ENCODE peak calls at places on chromosomes 16 and 17, in four cellular contexts. M is neuronal stem cell, Q is H9, T is IMR-90. F is an unnamed sample.

GRCh38 chr16:80477838-80478237 is 63.0 kb upstream of the DYNLRB2 start:
- DNase-seq in T (no peak), M (no peak), Q (no peak), F (no peak)

GRCh38 chr17:1137465-1137894 is 42.3 kb downstream of the ABR start:
- DNase-seq in T (no peak), M (no peak), Q (no peak), F (no peak)

GRCh38 chr16:86455116-86455515 is 55.2 kb upstream of the FOXF1 start:
- DNase-seq in Q (no peak), M (no peak), T (peak), F (peak)

GRCh38 chr17:51166987-51167931 is 1.0 kb downstream of the NME2 start:
- DNase-seq in T (peak), Q (peak), M (peak), F (peak)

GRCh38 chr17:31580331-31581021 is 189.0 kb downstream of the RAB11FIP4 start:
- DNase-seq in Q (no peak), T (peak), M (no peak), F (peak)

GRCh38 chr16:10741844-10742243 is 1.8 kb upstream of the NUBP1 start:
- DNase-seq in T (peak), M (no peak), Q (no peak), F (no peak)

GRCh38 chr16:19307587-19308241 is 22.2 kb downstream of the CLEC19A start:
- DNase-seq in Q (peak), M (peak), T (no peak), F (no peak)

GRCh38 chr17:80294653-80295052 is 34.0 kb downstream of the RNF213 start:
- DNase-seq in M (no peak), T (no peak), Q (no peak), F (no peak)

GRCh38 chr17:46129302-46129701 is 63.9 kb downstream of the KANSL1 start:
- DNase-seq in M (no peak), T (no peak), Q (no peak), F (no peak)

GRCh38 chr17:66673668-66674276 is 161.1 kb upstream of the CACNG5 start:
- DNase-seq in Q (peak), T (peak), M (peak), F (peak)

GRCh38 chr16:15950869-15951268 is 1.5 kb downstream of the ABCC1 start:
- DNase-seq in Q (no peak), T (no peak), M (no peak), F (no peak)

GRCh38 chr17:71329310-71330098 is 791.3 kb upstream of the SOX9 start:
- DNase-seq in T (no peak), Q (no peak), M (no peak), F (no peak)
- H3K23ac ChIP-seq in T (no peak), Q (no peak), M (no peak), F (no peak)

DNA sequence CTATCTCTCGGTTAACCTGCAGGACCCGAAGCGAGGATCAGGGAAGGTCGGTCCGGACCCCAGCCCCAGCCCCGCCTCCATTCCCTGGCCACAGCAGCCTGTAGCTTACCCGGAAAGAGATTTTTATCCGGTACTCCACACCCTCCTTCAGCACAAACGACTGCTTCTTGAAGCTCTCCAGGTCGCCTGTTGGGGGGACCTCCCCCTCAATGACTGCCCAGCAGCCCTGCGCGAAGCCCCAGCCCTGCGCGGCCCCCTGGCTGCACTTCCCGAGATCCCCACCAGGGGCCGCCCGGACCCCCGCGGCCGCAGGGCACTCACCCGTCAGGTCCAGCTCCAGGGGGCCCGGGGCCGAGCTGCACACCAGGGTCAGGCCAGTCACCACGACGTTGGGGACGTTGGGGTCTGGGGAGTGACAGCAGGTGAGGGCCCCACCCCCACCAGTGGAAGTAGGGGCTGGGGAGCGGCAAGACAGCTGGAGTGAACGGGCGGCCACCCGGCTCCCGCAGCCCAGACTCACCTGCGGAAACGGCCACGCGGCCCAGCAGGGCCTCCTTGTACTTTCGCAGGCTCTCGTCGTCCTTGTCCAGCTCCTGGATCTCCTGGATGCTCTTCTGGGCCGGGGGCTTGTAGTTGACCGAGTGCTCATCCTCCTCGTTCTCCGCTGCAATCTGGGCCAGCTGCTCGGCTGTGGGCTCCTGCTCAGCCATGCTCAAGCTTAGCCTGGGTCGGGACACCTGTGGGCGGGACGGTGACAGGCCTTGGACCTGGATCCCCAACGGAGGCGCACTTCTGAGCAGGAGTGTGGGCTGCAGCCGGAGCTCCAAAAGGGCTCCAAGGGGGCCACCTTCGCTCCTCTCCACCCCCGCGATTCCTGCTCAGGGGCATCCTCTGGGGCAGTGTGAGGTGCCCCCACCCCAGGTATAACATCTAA is 1.6 kb downstream of the ARHGDIA start:
- DNase-seq in M (no peak), T (no peak), Q (peak), F (peak)
- H3K18ac ChIP-seq in M (peak), T (no peak), Q (no peak), F (peak)

GRCh38 chr16:68446941-68447675 is 1.2 kb downstream of the SMPD3 start:
- DNase-seq in Q (no peak), T (no peak), M (no peak), F (no peak)
- H2AFZ ChIP-seq in Q (no peak), T (no peak), M (no peak), F (no peak)

DNA sequence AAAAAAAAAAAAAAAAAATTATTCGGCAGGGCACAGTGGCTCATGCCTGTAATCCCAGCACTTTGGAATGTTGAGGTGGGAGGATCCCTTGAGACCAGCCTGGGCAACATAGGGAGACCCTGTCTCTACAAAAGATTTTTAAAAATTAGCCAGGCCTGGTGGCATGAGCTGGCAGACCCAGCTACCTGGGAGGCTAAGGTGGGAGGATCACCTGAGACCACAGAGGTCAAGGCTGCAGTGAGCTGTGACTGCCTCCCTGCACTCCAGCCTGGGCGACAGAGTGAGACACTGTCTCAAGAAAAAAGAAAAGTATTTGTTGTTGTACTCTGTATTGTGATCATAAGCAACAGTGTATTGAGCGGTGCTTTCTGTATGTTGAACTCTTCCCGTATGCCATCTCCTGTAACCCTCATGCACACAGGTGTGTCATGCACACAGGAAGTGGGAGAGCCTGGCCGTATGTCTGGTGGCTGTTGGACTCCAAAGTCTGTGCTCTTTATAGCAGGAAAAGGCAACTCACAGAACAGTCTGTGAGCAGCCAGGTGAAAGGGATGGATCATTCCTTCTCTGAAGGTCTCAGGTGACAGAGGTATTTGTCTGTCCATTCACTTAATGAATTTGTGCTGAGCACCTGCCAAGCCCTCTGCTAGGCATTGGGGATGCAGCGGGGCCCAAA is 17.2 kb downstream of the CDH1 start:
- DNase-seq in M (no peak), T (no peak), Q (no peak), F (no peak)
- H3K23ac ChIP-seq in M (no peak), T (no peak), Q (no peak), F (no peak)

DNA sequence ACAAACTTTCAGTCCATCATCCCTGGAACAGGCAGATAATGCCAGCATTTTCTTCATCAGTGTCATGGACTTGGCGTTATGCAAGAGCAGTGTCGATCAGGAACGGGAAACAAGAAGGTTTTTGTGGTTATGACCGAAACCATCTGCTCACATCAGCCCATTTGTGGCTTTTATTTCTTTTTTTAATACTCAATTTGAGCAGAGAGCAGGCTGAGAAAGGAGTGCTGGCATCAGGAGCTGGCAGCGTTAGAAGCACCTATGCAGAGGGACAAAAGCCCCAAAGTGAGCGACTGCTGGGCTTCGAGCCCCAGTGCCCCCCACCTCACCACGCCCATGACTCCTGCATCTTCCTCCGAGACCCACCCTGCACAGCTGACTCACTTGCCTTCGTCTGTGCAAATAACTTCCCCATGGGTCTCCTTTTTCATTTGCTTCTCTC is 16.2 kb upstream of the CD300E start:
- DNase-seq in T (no peak), Q (no peak), M (no peak), F (no peak)
- H3K18ac ChIP-seq in T (no peak), Q (no peak), M (no peak), F (no peak)

F was measured in mesenchymal stem cell.